ENCODE peak calls at places on chromosome 1, in seven cellular contexts. V is K562, S is suprapubic skin, Y is A549, Q is GM12878, L is upper lobe of left lung, M is H1. G is an unnamed sample.

GRCh38 chr1:18957532-18958295 is 1.2 kb upstream of the IFFO2 start:
- DNase-seq in V (no peak), S (no peak), Y (no peak), Q (no peak), L (no peak), M (no peak), G (no peak)

GRCh38 chr1:232868793-232869491 is 63.7 kb downstream of the MAP10 start:
- DNase-seq in V (no peak), S (no peak), Y (peak), Q (no peak), L (no peak), M (no peak), G (no peak)

GRCh38 chr1:147890177-147890790 is 12.3 kb upstream of the GJA8 start:
- DNase-seq in V (peak), S (no peak), Y (peak), Q (no peak), L (peak), M (peak), G (no peak)

GRCh38 chr1:211697356-211697755 is 21.9 kb upstream of the NEK2 start:
- DNase-seq in V (no peak), S (no peak), Y (no peak), Q (peak), L (no peak), M (no peak), G (no peak)

GRCh38 chr1:226061793-226062557 is 541 bp upstream of the H3-3A start:
- DNase-seq in V (peak), S (peak), Y (peak), Q (no peak), L (peak), M (peak), G (peak)

GRCh38 chr1:12191242-12192032 is 24.6 kb downstream of the TNFRSF1B start:
- DNase-seq in V (no peak), S (no peak), Y (no peak), Q (no peak), L (peak), M (no peak), G (no peak)

GRCh38 chr1:67100833-67101232 is 33.9 kb downstream of the C1orf141 start:
- DNase-seq in V (no peak), S (no peak), Y (no peak), Q (no peak), L (no peak), M (no peak), G (no peak)

GRCh38 chr1:43329995-43330751 is 7.4 kb upstream of the MPL start:
- DNase-seq in V (peak), S (no peak), Y (no peak), Q (no peak), L (no peak), M (no peak), G (peak)

GRCh38 chr1:14553711-14554110 is 44.8 kb upstream of the KAZN start:
- DNase-seq in V (no peak), S (no peak), Y (no peak), Q (no peak), L (no peak), M (no peak), G (no peak)

GRCh38 chr1:42913426-42914091 is 45.1 kb downstream of the SLC2A1 start:
- DNase-seq in V (peak), S (no peak), Y (peak), Q (peak), L (no peak), M (peak), G (no peak)

GRCh38 chr1:105072446-105072845 is 1322.7 kb downstream of the AMY1C start:
- DNase-seq in V (no peak), S (no peak), Y (no peak), Q (no peak), L (no peak), M (no peak), G (no peak)

GRCh38 chr1:212290608-212291007 is 5.4 kb downstream of the PPP2R5A start:
- DNase-seq in V (no peak), S (no peak), Y (no peak), Q (no peak), L (no peak), M (no peak), G (no peak)

GRCh38 chr1:158149577-158150269 is 31.0 kb upstream of the CD1D start:
- DNase-seq in V (peak), S (peak), Y (peak), Q (peak), L (peak), M (peak), G (peak)

GRCh38 chr1:34034029-34034428 is 131.0 kb downstream of the CSMD2 start:
- DNase-seq in V (no peak), S (peak), Y (no peak), Q (no peak), L (no peak), M (no peak), G (no peak)

GRCh38 chr1:203172184-203173115 is 3.2 kb downstream of the MYBPH start:
- DNase-seq in V (peak), S (no peak), Y (peak), Q (no peak), L (no peak), M (peak), G (peak)

GRCh38 chr1:67479146-67479891 is 49.1 kb upstream of the SERBP1 start:
- DNase-seq in V (peak), S (no peak), Y (no peak), Q (no peak), L (no peak), M (no peak), G (no peak)

GRCh38 chr1:233607252-233608119 is 6.4 kb upstream of the KCNK1 start:
- DNase-seq in V (peak), S (no peak), Y (no peak), Q (no peak), L (no peak), M (no peak), G (no peak)

GRCh38 chr1:54287176-54287650 is 87.2 kb downstream of the MRPL37 start:
- DNase-seq in V (peak), S (peak), Y (no peak), Q (no peak), L (no peak), M (peak), G (peak)

GRCh38 chr1:21064057-21064456 is 112.6 kb downstream of the EIF4G3 start:
- DNase-seq in V (no peak), S (no peak), Y (no peak), Q (no peak), L (no peak), M (no peak), G (no peak)

GRCh38 chr1:200039849-200040479 is 12.5 kb downstream of the NR5A2 start:
- DNase-seq in V (no peak), S (no peak), Y (no peak), Q (no peak), L (no peak), M (peak), G (no peak)

GRCh38 chr1:102045752-102046151 is 49.0 kb upstream of the OLFM3 start:
- DNase-seq in V (no peak), S (no peak), Y (no peak), Q (no peak), L (no peak), M (no peak), G (no peak)
- TF ChIP-seq EP300 in V (no peak), S (no peak), Y (no peak), Q (no peak), L (no peak), M (no peak), G (no peak)

GRCh38 chr1:109075531-109076490 is at the start of gene TAF13:
- DNase-seq in V (peak), S (peak), Y (peak), Q (peak), L (peak), M (peak), G (peak)
- TF ChIP-seq POLR2A in V (peak), S (peak), Y (peak), Q (peak), L (peak), M (peak), G (peak)

DNA sequence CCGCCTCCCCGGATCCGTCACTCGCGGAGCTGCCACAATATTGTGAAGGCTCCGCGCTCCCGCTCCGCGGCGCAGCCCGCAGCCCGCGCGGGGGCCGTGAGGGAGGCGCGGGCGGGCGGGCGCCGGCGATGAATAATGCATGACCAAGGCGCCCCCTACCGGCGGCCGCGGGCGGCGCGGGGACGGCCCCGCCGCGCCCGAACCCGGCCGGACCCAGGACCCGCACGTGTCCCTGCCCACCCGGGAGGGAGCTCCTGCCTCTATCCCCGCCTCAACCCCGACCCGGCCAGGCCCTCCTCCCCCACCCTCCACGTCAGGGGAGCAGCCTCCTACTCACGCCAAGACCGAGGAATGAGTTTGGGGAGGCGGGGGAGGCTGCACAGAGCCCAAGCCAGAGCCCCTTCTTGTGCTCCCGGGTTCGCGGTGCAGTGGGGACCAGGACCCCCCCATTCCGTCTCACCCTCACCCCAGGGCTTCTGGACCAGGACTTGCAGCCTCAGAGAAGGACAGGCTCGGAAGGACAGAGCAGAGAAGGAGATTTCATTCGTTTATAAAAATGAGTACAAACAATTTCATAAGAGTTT is 70.8 kb upstream of the CASZ1 start:
- DNase-seq in V (peak), S (no peak), Y (peak), Q (no peak), L (peak), M (peak), G (peak)
- TF ChIP-seq EP300 in V (no peak), S (no peak), Y (no peak), Q (no peak), L (no peak), M (no peak), G (no peak)

DNA sequence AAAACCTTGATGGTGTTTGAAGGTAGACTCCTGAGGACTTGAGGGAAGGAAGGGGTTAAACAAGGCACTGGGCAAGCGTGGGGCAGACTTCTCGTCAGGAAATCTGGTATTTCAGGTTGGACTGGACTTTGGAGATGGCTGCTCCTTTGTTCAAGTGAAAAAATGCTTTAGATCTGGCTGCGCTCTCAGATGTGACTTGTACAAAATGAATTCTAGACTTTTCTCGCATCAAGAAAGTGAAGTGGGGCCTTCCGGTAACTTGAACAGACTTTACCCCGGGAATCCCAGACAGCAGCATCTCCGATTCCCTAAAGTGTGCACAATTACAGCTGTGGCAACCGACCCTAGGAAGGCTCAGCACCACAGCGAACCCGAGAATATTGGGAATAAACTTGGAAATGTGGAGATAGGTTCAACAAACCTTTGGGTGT is 44.3 kb upstream of the ERRFI1 start:
- DNase-seq in V (no peak), S (no peak), Y (no peak), Q (no peak), L (no peak), M (no peak), G (no peak)
- TF ChIP-seq POLR2A in V (no peak), S (no peak), Y (no peak), Q (no peak), L (no peak), M (no peak), G (no peak)

GRCh38 chr1:228164561-228165371 is 838 bp upstream of the IBA57 start:
- DNase-seq in V (peak), S (no peak), Y (no peak), Q (no peak), L (no peak), M (no peak), G (no peak)

GRCh38 chr1:228163004-228163753 is 2.4 kb upstream of the IBA57 start:
- DNase-seq in V (no peak), S (no peak), Y (no peak), Q (no peak), L (peak), M (no peak), G (no peak)

GRCh38 chr1:228163776-228164534 is 1.6 kb upstream of the IBA57 start:
- DNase-seq in V (no peak), S (no peak), Y (no peak), Q (no peak), L (no peak), M (no peak), G (no peak)

GRCh38 chr1:228166170-228166936 is 749 bp downstream of the IBA57 start:
- DNase-seq in V (peak), S (no peak), Y (peak), Q (no peak), L (peak), M (peak), G (peak)

DNA sequence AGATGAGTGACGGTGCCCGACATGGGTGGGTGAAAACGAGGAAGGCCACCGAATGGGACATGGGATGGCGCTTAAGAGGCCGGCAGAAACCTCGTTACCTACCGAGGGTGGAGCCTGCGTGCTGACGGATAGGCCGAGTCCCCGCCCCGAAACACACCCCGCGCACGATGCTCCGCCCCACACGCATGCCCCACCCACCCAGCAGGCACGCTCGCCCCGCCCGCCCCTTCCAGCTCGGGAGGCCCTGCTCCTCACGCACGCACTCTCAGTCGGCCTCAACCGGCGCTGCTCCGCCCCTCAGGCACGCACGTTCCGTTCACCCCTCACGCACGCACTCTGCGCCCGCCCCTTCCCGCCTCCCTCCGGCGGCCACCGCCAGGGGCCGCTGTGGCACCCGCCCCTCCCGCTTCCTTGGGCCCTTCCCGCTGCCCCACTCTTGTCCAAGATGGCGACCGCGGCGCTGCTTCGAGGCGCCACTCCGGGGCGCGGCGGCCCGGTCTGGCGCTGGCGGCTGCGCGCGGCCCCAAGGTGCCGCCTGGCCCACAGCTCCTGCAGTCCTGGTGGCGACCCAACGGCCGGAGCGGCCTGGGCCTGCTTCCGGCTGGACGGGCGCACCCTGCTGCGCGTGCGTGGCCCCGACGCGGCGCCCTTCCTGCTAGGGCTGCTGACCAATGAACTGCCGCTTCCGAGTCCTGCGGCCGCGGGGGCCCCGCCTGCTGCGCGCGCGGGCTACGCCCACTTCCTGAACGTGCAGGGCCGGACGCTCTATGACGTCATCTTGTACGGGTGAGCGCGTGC is at the start of gene IBA57:
- DNase-seq in V (peak), S (peak), Y (peak), Q (peak), L (peak), M (peak), G (peak)
- TF ChIP-seq EP300 in V (peak), S (peak), Y (peak), Q (peak), L (peak), M (peak), G (peak)

GRCh38 chr1:32072622-32073386 is at the start of gene TMEM39B:
- DNase-seq in V (peak), S (peak), Y (peak), Q (peak), L (peak), M (peak), G (peak)
- TF ChIP-seq POLR2A in V (peak), S (peak), Y (peak), Q (peak), L (no peak), M (peak), G (peak)

DNA sequence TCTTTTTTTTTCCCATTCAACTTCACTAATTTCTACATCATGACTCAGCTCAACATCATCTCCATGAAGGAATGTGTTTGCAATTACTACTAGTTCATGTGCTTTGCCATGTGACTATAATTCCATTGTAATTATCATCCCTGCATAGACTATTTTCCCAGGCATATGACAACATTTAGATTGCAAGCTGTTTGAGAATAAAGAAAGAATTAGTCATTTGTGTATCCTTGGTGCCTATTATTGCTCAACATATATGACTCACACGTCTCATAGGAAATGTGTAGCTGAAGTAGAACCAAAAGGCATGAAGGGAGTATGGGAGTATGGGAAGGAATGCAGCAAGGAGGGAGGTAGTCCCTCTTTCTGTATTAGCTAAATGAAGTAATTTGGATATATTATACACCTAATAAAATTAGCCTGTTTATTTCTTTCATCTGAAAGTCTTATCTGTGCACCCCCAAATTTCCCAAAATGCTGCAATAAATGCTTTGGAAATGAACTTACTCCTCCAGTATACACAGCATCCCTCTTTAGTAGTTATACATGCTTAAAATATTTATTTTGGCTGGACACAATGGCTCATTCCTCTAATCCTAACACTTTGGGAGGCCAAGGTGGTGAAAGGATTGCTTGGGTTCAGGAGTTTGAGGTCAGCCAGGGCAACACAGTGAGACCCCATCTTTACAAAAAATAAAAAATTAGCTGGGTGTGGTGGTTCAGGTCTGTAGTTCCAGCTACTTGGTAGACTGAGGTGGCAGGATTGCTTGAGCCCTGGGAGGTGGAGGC is 316.9 kb upstream of the ADGRL4 start:
- DNase-seq in V (no peak), S (no peak), Y (peak), Q (no peak), L (no peak), M (no peak), G (no peak)
- TF ChIP-seq EP300 in V (no peak), S (no peak), Y (peak), Q (no peak), L (no peak), M (no peak), G (no peak)

DNA sequence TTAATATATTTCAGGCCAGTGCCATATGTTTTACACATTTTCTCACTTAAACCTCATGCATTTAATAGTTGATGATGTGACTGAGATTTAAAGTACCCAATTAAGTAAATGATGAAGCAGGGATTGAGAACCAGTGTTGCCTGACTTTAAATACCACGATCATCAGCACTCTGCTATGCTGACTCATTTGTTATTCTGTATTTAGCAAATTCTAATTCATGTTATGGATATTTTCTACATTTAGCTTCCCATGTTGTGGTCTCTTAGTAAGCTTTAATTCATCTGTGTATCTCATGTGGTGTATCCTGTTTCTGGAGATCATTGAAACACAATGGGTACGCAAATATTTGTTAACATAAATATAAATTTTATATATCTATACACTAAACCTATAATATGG is 363.0 kb downstream of the PTBP2 start:
- DNase-seq in V (no peak), S (no peak), Y (no peak), Q (no peak), L (no peak), M (no peak), G (no peak)
- TF ChIP-seq POLR2A in V (no peak), S (no peak), Y (no peak), Q (no peak), L (no peak), M (no peak), G (no peak)

GRCh38 chr1:216420746-216421145 is 2.5 kb downstream of the USH2A start:
- DNase-seq in V (no peak), S (no peak), Y (no peak), Q (no peak), L (no peak), M (no peak), G (no peak)

GRCh38 chr1:216425577-216425976 is 2.3 kb upstream of the USH2A start:
- DNase-seq in V (no peak), S (no peak), Y (no peak), Q (no peak), L (no peak), M (no peak), G (no peak)

GRCh38 chr1:216420263-216420662 is 3.0 kb downstream of the USH2A start:
- DNase-seq in V (no peak), S (no peak), Y (no peak), Q (no peak), L (no peak), M (no peak), G (no peak)

GRCh38 chr1:216422821-216423529 is at the start of gene USH2A:
- DNase-seq in V (no peak), S (no peak), Y (no peak), Q (no peak), L (no peak), M (no peak), G (no peak)
- TF ChIP-seq EP300 in V (no peak), S (no peak), Y (no peak), Q (no peak), L (no peak), M (no peak), G (no peak)

DNA sequence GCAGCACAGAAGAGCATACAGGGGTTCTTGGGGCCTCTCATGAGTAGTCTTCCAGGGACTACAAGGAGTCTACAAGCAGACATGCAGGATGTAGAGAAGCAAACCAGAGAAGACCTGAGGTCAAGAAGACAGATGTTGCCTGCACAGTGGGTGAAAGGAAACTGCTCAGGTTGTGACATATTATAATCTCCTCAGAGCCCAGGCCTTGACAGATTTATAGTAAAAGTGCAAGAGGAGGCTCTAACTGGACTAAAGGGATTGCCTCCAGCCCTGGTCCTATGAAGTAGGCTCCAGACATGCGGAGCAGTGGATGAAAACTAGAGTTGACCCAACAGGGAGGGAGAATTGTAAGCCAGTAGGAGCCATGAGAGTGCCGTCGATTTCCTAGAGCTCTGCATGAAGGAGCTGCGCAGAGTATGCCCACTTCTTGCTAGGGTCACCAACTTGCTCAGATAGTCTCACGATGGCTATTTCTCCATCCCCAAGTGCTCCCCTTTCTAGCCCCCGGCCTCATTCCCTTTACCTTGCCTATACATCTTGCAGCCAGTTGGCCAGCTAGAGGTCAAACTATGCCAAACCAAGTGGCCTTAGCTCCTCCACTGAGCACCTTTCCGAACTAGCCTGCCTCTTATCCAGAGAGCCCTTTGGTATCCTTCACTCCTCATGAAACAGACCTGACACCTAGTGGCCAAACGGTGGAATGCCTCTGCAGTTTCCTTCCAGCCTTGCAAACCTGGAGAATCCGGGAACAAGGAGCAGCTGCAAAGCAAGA is 36.2 kb upstream of the IPO9 start:
- DNase-seq in V (peak), S (peak), Y (peak), Q (no peak), L (no peak), M (peak), G (peak)
- TF ChIP-seq POLR2A in V (no peak), S (no peak), Y (no peak), Q (no peak), L (no peak), M (no peak), G (no peak)